ENCODE peak calls at places on chromosomes 3 and 15, in four cellular contexts. One of them, this sample, is unnamed.

GRCh38 chr3:150202696-150203095 is 205.4 kb upstream of the TSC22D2 start:
- DNase-seq in AG09319: no peak
- DNase-seq in sciatic nerve: no peak
- DNase-seq in gastrocnemius medialis: no peak
- DNase-seq in this sample: no peak

GRCh38 chr3:115814778-115815380 is 191.6 kb downstream of the GAP43 start:
- DNase-seq in AG09319: no peak
- DNase-seq in sciatic nerve: peak
- DNase-seq in gastrocnemius medialis: peak
- DNase-seq in this sample: peak

GRCh38 chr3:74348421-74348820 is 266.0 kb downstream of the CNTN3 start:
- DNase-seq in AG09319: no peak
- DNase-seq in sciatic nerve: no peak
- DNase-seq in gastrocnemius medialis: no peak
- DNase-seq in this sample: no peak

GRCh38 chr15:45630958-45631691 is 3.7 kb upstream of the SQOR start:
- DNase-seq in AG09319: peak
- DNase-seq in sciatic nerve: no peak
- DNase-seq in gastrocnemius medialis: no peak
- DNase-seq in this sample: no peak

GRCh38 chr3:25300141-25300540 is 127.9 kb upstream of the RARB start:
- DNase-seq in AG09319: no peak
- DNase-seq in sciatic nerve: no peak
- DNase-seq in gastrocnemius medialis: no peak
- DNase-seq in this sample: no peak

GRCh38 chr3:109257269-109257668 is 59.0 kb downstream of the DPPA2 start:
- DNase-seq in AG09319: no peak
- DNase-seq in sciatic nerve: no peak
- DNase-seq in gastrocnemius medialis: no peak
- DNase-seq in this sample: peak

GRCh38 chr3:100263583-100263982 is 2.8 kb downstream of the TBC1D23 start:
- DNase-seq in AG09319: no peak
- DNase-seq in sciatic nerve: no peak
- DNase-seq in gastrocnemius medialis: no peak
- DNase-seq in this sample: no peak

GRCh38 chr15:52651868-52652267 is 27.3 kb downstream of the ATOSA start:
- DNase-seq in AG09319: peak
- DNase-seq in sciatic nerve: peak
- DNase-seq in gastrocnemius medialis: peak
- DNase-seq in this sample: peak

GRCh38 chr15:70453238-70453637 is 310.1 kb downstream of the UACA start:
- DNase-seq in AG09319: no peak
- DNase-seq in sciatic nerve: no peak
- DNase-seq in gastrocnemius medialis: no peak
- DNase-seq in this sample: no peak

GRCh38 chr3:38649500-38650247 is at the start of gene SCN5A:
- DNase-seq in AG09319: no peak
- DNase-seq in sciatic nerve: no peak
- DNase-seq in gastrocnemius medialis: no peak
- DNase-seq in this sample: no peak

GRCh38 chr15:79635897-79636596 is 203.9 kb downstream of the MINAR1 start:
- DNase-seq in AG09319: no peak
- DNase-seq in sciatic nerve: no peak
- DNase-seq in gastrocnemius medialis: no peak
- DNase-seq in this sample: no peak